ENCODE peak calls at places on chromosomes 1 and 21, in eight cellular contexts. U, L, D, Q, C, N, X and S are unnamed samples.

GRCh38 chr1:214976665-214977064 is 105.9 kb upstream of the KCNK2 start:
- DNase-seq in Q (no peak), X (peak; percentile 18), N (no peak), L (no peak), U (no peak), C (no peak), D (no peak), S (no peak)

GRCh38 chr1:8733463-8733862 is 84.0 kb downstream of the RERE start:
- DNase-seq in N (peak; percentile 62), X (no peak), L (no peak), U (no peak), Q (no peak), C (no peak), D (no peak), S (no peak)

GRCh38 chr1:85339089-85339488 is 62.7 kb upstream of the BCL10 start:
- DNase-seq in U (peak; percentile 54), D (peak; percentile 85), X (no peak), C (no peak), N (peak; percentile 59), L (no peak), Q (no peak), S (peak; percentile 80)

GRCh38 chr1:162389971-162390370 is 8.4 kb downstream of the C1orf226 start:
- DNase-seq in U (no peak), Q (no peak), X (no peak), L (peak; percentile 43), C (no peak), D (peak; percentile 14), N (no peak), S (no peak)

GRCh38 chr1:67429528-67430357 is 459 bp downstream of the SERBP1 start:
- DNase-seq in L (no peak), Q (peak; percentile 66), C (peak; percentile 32), N (peak; percentile 35), U (peak; percentile 73), D (no peak), X (peak; percentile 56), S (no peak)

GRCh38 chr1:157691285-157691920 is 9.2 kb downstream of the FCRL3 start:
- DNase-seq in Q (peak; percentile 56), C (no peak), N (peak; percentile 14), D (peak; percentile 4), L (no peak), X (peak; percentile 44), U (peak; percentile 66), S (no peak)

GRCh38 chr1:23362218-23362713 is 7.4 kb downstream of the ZNF436 start:
- DNase-seq in N (no peak), L (no peak), U (peak; percentile 28), X (no peak), Q (peak; percentile 22), D (peak; percentile 12), C (no peak), S (no peak)

GRCh38 chr1:42385283-42385682 is 4.7 kb downstream of the RIMKLA start:
- DNase-seq in Q (peak; percentile 29), X (no peak), D (peak; percentile 2), L (no peak), C (no peak), U (peak; percentile 33), N (no peak), S (peak; percentile 2)

GRCh38 chr1:7808253-7808844 is 24.3 kb downstream of the PER3 start:
- DNase-seq in C (no peak), U (peak; percentile 43), L (no peak), N (peak; percentile 27), Q (peak; percentile 58), D (peak; percentile 42), X (peak; percentile 38), S (peak; percentile 29)

GRCh38 chr1:246689409-246689997 is 34.7 kb upstream of the SCCPDH start:
- DNase-seq in N (peak; percentile 76), D (peak; percentile 65), Q (peak; percentile 96), L (peak; percentile 74), U (peak; percentile 86), C (peak; percentile 91), X (peak; percentile 82), S (peak; percentile 50)

GRCh38 chr1:165807613-165808012 is 19.8 kb upstream of the UCK2 start:
- DNase-seq in N (peak; percentile 43), C (no peak), D (no peak), L (no peak), U (peak; percentile 53), Q (no peak), X (no peak), S (no peak)

GRCh38 chr21:37547615-37547975 is 181.0 kb downstream of the DYRK1A start:
- DNase-seq in X (no peak), U (no peak), Q (no peak), D (no peak), L (no peak), C (no peak), N (no peak), S (no peak)

GRCh38 chr1:117580436-117580835 is 25.4 kb upstream of the TENT5C start:
- DNase-seq in D (no peak), N (no peak), X (no peak), Q (no peak), U (no peak), L (no peak), C (no peak), S (no peak)
- H3K4me1 ChIP-seq in D (no peaks in the 10 kb centered on the region), N (no peaks in the 10 kb centered on the region), X (no peaks in the 10 kb centered on the region), Q (no peaks in the 10 kb centered on the region), U (no peaks in the 10 kb centered on the region), L (no peaks in the 10 kb centered on the region), C (no peaks in the 10 kb centered on the region), S (no peaks in the 10 kb centered on the region)

GRCh38 chr1:194710671-194711070 is 1524.3 kb upstream of the B3GALT2 start:
- DNase-seq in Q (no peak), C (no peak), U (no peak), D (no peak), X (no peak), L (no peak), N (no peak), S (no peak)

GRCh38 chr1:194707074-194707473 is 1520.7 kb upstream of the B3GALT2 start:
- DNase-seq in X (no peak), C (no peak), L (no peak), Q (no peak), N (no peak), D (no peak), U (no peak), S (no peak)

GRCh38 chr1:194709439-194709838 is 1523.0 kb upstream of the B3GALT2 start:
- DNase-seq in U (no peak), Q (no peak), D (no peak), C (no peak), L (no peak), N (no peak), X (no peak), S (no peak)

DNA sequence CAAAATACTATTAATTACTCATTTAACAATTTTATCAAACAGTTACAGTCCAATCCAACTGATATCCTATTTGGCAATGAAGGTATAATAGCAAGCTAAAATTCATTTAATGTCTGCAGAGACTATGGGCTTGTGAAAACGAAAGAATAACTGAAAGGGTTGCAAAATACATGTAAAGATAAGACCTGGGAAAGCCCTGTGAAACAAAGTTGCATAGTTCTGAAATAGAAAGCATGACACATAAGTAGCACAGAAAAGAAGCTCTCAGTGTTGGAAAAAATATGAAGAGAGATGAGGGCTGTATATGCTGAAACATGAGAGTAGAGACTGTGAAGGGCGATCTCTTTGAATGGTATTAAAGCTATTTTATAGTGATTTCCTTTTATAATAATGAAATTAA is 1518.7 kb upstream of the B3GALT2 start:
- DNase-seq in L (no peak), D (peak; percentile 24), X (no peak), U (no peak), N (no peak), C (no peak), Q (peak; percentile 77), S (peak; percentile 23)
- H3K9ac ChIP-seq in L (no peak overlapping the region), D (no peak overlapping the region), X (no peak overlapping the region), U (no peak overlapping the region), N (no peak overlapping the region), C (no peak overlapping the region), Q (no peak overlapping the region), S (no peak overlapping the region)

DNA sequence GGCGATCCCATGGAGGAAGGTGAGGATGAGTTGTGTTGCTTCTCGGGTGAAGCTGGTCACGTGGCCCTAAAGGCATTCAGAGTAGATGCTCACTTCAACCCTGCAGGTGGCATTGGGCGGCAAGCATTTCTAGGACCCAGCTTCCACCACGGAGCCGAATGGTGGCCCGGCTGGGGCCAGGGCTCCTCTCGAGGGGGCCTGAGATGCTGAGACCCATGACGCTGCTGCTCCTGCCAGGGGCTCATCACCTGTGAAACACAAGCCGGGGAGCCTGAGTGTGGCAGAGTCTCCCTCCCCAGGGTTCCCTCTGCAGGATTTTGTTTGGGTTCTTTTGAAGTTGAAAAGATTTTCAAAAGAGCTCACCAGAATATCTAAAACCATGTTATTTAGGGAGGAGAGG is 41.2 kb downstream of the ABCG1 start:
- DNase-seq in D (no peak), Q (no peak), C (no peak), X (no peak), U (no peak), L (no peak), N (no peak), S (no peak)
- H3K4me1 ChIP-seq in D (no peaks in the 10 kb centered on the region), Q (peaks cover 26% of the 10 kb centered on the region), C (no peaks in the 10 kb centered on the region), X (peaks cover 7% of the 10 kb centered on the region), U (no peaks in the 10 kb centered on the region), L (peaks cover 4% of the 10 kb centered on the region), N (no peaks in the 10 kb centered on the region), S (no peaks in the 10 kb centered on the region)

GRCh38 chr1:115332813-115333608 is 5.0 kb downstream of the NGF start:
- DNase-seq in U (peak; percentile 90), Q (peak; percentile 86), D (peak; percentile 79), C (no peak), X (no peak), L (no peak), N (peak; percentile 76), S (peak; percentile 77)

GRCh38 chr1:115330480-115331013 is 7.5 kb downstream of the NGF start:
- DNase-seq in U (peak; percentile 97), L (no peak), D (peak; percentile 91), N (peak; percentile 62), Q (peak; percentile 89), X (no peak), C (no peak), S (peak; percentile 89)

GRCh38 chr1:115327270-115327669 is 10.8 kb downstream of the NGF start:
- DNase-seq in L (no peak), X (no peak), Q (peak; percentile 52), C (no peak), N (no peak), D (peak; percentile 43), U (peak; percentile 33), S (no peak)

GRCh38 chr1:115329965-115330364 is 8.1 kb downstream of the NGF start:
- DNase-seq in X (no peak), L (no peak), N (no peak), C (no peak), Q (peak; percentile 46), U (peak; percentile 61), D (peak; percentile 78), S (peak; percentile 66)

GRCh38 chr1:115331531-115332331 is 6.3 kb downstream of the NGF start:
- DNase-seq in X (peak; percentile 10), D (peak; percentile 35), L (no peak), C (no peak), N (no peak), U (peak; percentile 68), Q (peak; percentile 79), S (no peak)
- H3K9ac ChIP-seq in X (no peak overlapping the region), D (no peak overlapping the region), L (no peak overlapping the region), C (no peak overlapping the region), N (no peak overlapping the region), U (peak overlapping the region; percentile 71), Q (peak overlapping the region; percentile 71), S (peak overlapping the region; percentile 70)